ENCODE peak calls at places on chromosome 18, in six cellular contexts. One of them, this sample, is unnamed.

GRCh38 chr18:67285583-67285982 is 230.9 kb downstream of the DSEL start:
- DNase-seq in GM10248: no peak
- DNase-seq in SHP77: no peak
- DNase-seq in GDM1: no peak
- DNase-seq in stimulated activated CD8-positive, alpha-beta memory T cell treated with anti-CD3 and anti-CD28 coated beads, Interleukin-15, amount 100 ng/mL, for 48 hours: no peak
- DNase-seq in nephron progenitor cell: no peak
- DNase-seq in this sample: no peak

GRCh38 chr18:62420151-62420512 is 95.0 kb downstream of the TNFRSF11A start:
- DNase-seq in GM10248: no peak
- DNase-seq in GDM1: no peak
- DNase-seq in SHP77: no peak
- DNase-seq in nephron progenitor cell: no peak
- DNase-seq in stimulated activated CD8-positive, alpha-beta memory T cell treated with anti-CD3 and anti-CD28 coated beads, Interleukin-15, amount 100 ng/mL, for 48 hours: no peak
- DNase-seq in this sample: no peak

GRCh38 chr18:30957086-30957485 is 85.5 kb downstream of the DSC3 start:
- DNase-seq in GM10248: no peak
- DNase-seq in SHP77: no peak
- DNase-seq in nephron progenitor cell: no peak
- DNase-seq in stimulated activated CD8-positive, alpha-beta memory T cell treated with anti-CD3 and anti-CD28 coated beads, Interleukin-15, amount 100 ng/mL, for 48 hours: no peak
- DNase-seq in GDM1: no peak
- DNase-seq in this sample: no peak

GRCh38 chr18:9578306-9578705 is 36.1 kb downstream of the PPP4R1 start:
- DNase-seq in GM10248: no peak
- DNase-seq in nephron progenitor cell: no peak
- DNase-seq in SHP77: no peak
- DNase-seq in GDM1: no peak
- DNase-seq in stimulated activated CD8-positive, alpha-beta memory T cell treated with anti-CD3 and anti-CD28 coated beads, Interleukin-15, amount 100 ng/mL, for 48 hours: no peak
- DNase-seq in this sample: no peak

GRCh38 chr18:9792565-9793226 is 84.6 kb downstream of the RAB31 start:
- DNase-seq in stimulated activated CD8-positive, alpha-beta memory T cell treated with anti-CD3 and anti-CD28 coated beads, Interleukin-15, amount 100 ng/mL, for 48 hours: peak
- DNase-seq in GDM1: peak
- DNase-seq in nephron progenitor cell: peak
- DNase-seq in GM10248: peak
- DNase-seq in SHP77: no peak
- DNase-seq in this sample: no peak

GRCh38 chr18:31979714-31980113 is 36.8 kb upstream of the TRAPPC8 start:
- DNase-seq in nephron progenitor cell: no peak
- DNase-seq in SHP77: no peak
- DNase-seq in stimulated activated CD8-positive, alpha-beta memory T cell treated with anti-CD3 and anti-CD28 coated beads, Interleukin-15, amount 100 ng/mL, for 48 hours: no peak
- DNase-seq in GM10248: no peak
- DNase-seq in GDM1: no peak
- DNase-seq in this sample: no peak

GRCh38 chr18:79608535-79608934 is 71.1 kb upstream of the CTDP1 start:
- DNase-seq in SHP77: no peak
- DNase-seq in GM10248: no peak
- DNase-seq in nephron progenitor cell: no peak
- DNase-seq in stimulated activated CD8-positive, alpha-beta memory T cell treated with anti-CD3 and anti-CD28 coated beads, Interleukin-15, amount 100 ng/mL, for 48 hours: no peak
- DNase-seq in GDM1: no peak
- DNase-seq in this sample: no peak

GRCh38 chr18:31450409-31450808 is 2.9 kb downstream of the DSG3 start:
- DNase-seq in GDM1: no peak
- DNase-seq in stimulated activated CD8-positive, alpha-beta memory T cell treated with anti-CD3 and anti-CD28 coated beads, Interleukin-15, amount 100 ng/mL, for 48 hours: no peak
- DNase-seq in SHP77: no peak
- DNase-seq in nephron progenitor cell: no peak
- DNase-seq in GM10248: no peak
- DNase-seq in this sample: no peak

GRCh38 chr18:22674300-22674699 is 256.6 kb upstream of the CTAGE1 start:
- DNase-seq in nephron progenitor cell: no peak
- DNase-seq in GDM1: no peak
- DNase-seq in stimulated activated CD8-positive, alpha-beta memory T cell treated with anti-CD3 and anti-CD28 coated beads, Interleukin-15, amount 100 ng/mL, for 48 hours: no peak
- DNase-seq in GM10248: no peak
- DNase-seq in SHP77: no peak
- DNase-seq in this sample: no peak

GRCh38 chr18:44799422-44800421 is 119.0 kb downstream of the SETBP1 start:
- DNase-seq in stimulated activated CD8-positive, alpha-beta memory T cell treated with anti-CD3 and anti-CD28 coated beads, Interleukin-15, amount 100 ng/mL, for 48 hours: no peak
- DNase-seq in GM10248: peak
- DNase-seq in SHP77: no peak
- DNase-seq in GDM1: no peak
- DNase-seq in nephron progenitor cell: no peak
- DNase-seq in this sample: no peak

GRCh38 chr18:67589325-67589724 is 72.8 kb upstream of the DSEL start:
- DNase-seq in nephron progenitor cell: no peak
- DNase-seq in SHP77: no peak
- DNase-seq in stimulated activated CD8-positive, alpha-beta memory T cell treated with anti-CD3 and anti-CD28 coated beads, Interleukin-15, amount 100 ng/mL, for 48 hours: no peak
- DNase-seq in GM10248: no peak
- DNase-seq in GDM1: no peak
- DNase-seq in this sample: no peak

GRCh38 chr18:48090021-48090420 is 159.6 kb upstream of the SMAD2 start:
- DNase-seq in stimulated activated CD8-positive, alpha-beta memory T cell treated with anti-CD3 and anti-CD28 coated beads, Interleukin-15, amount 100 ng/mL, for 48 hours: no peak
- DNase-seq in GDM1: no peak
- DNase-seq in nephron progenitor cell: no peak
- DNase-seq in SHP77: no peak
- DNase-seq in GM10248: no peak
- DNase-seq in this sample: no peak

GRCh38 chr18:27964811-27965210 is 212.1 kb downstream of the CDH2 start:
- DNase-seq in nephron progenitor cell: no peak
- DNase-seq in GM10248: no peak
- DNase-seq in stimulated activated CD8-positive, alpha-beta memory T cell treated with anti-CD3 and anti-CD28 coated beads, Interleukin-15, amount 100 ng/mL, for 48 hours: no peak
- DNase-seq in GDM1: no peak
- DNase-seq in SHP77: no peak
- DNase-seq in this sample: no peak

GRCh38 chr18:12639990-12640880 is 17.7 kb downstream of the SPIRE1 start:
- DNase-seq in nephron progenitor cell: no peak
- DNase-seq in stimulated activated CD8-positive, alpha-beta memory T cell treated with anti-CD3 and anti-CD28 coated beads, Interleukin-15, amount 100 ng/mL, for 48 hours: no peak
- DNase-seq in GDM1: no peak
- DNase-seq in SHP77: no peak
- DNase-seq in GM10248: no peak
- DNase-seq in this sample: no peak

GRCh38 chr18:3998698-3999333 is 456.3 kb downstream of the DLGAP1 start:
- DNase-seq in GDM1: peak
- DNase-seq in SHP77: peak
- DNase-seq in stimulated activated CD8-positive, alpha-beta memory T cell treated with anti-CD3 and anti-CD28 coated beads, Interleukin-15, amount 100 ng/mL, for 48 hours: no peak
- DNase-seq in nephron progenitor cell: peak
- DNase-seq in GM10248: no peak
- DNase-seq in this sample: no peak

GRCh38 chr18:63762518-63762917 is 12.7 kb upstream of the SERPINB7 start:
- DNase-seq in GDM1: no peak
- DNase-seq in nephron progenitor cell: no peak
- DNase-seq in stimulated activated CD8-positive, alpha-beta memory T cell treated with anti-CD3 and anti-CD28 coated beads, Interleukin-15, amount 100 ng/mL, for 48 hours: no peak
- DNase-seq in SHP77: no peak
- DNase-seq in GM10248: no peak
- DNase-seq in this sample: no peak

GRCh38 chr18:34322365-34323289 is 97.9 kb upstream of the NOL4 start:
- DNase-seq in SHP77: peak
- DNase-seq in stimulated activated CD8-positive, alpha-beta memory T cell treated with anti-CD3 and anti-CD28 coated beads, Interleukin-15, amount 100 ng/mL, for 48 hours: no peak
- DNase-seq in GM10248: peak
- DNase-seq in nephron progenitor cell: peak
- DNase-seq in GDM1: peak
- DNase-seq in this sample: peak

GRCh38 chr18:75200071-75200470 is 8.9 kb downstream of the PTGR3 start:
- DNase-seq in SHP77: no peak
- DNase-seq in stimulated activated CD8-positive, alpha-beta memory T cell treated with anti-CD3 and anti-CD28 coated beads, Interleukin-15, amount 100 ng/mL, for 48 hours: no peak
- DNase-seq in nephron progenitor cell: no peak
- DNase-seq in GM10248: no peak
- DNase-seq in GDM1: no peak
- DNase-seq in this sample: no peak

GRCh38 chr18:70671889-70672551 is 383.2 kb downstream of the SOCS6 start:
- DNase-seq in GDM1: no peak
- DNase-seq in GM10248: no peak
- DNase-seq in nephron progenitor cell: no peak
- DNase-seq in stimulated activated CD8-positive, alpha-beta memory T cell treated with anti-CD3 and anti-CD28 coated beads, Interleukin-15, amount 100 ng/mL, for 48 hours: no peak
- DNase-seq in SHP77: no peak
- DNase-seq in this sample: no peak

GRCh38 chr18:8140841-8141501 is 468.3 kb upstream of the RAB12 start:
- DNase-seq in SHP77: no peak
- DNase-seq in nephron progenitor cell: no peak
- DNase-seq in GDM1: no peak
- DNase-seq in stimulated activated CD8-positive, alpha-beta memory T cell treated with anti-CD3 and anti-CD28 coated beads, Interleukin-15, amount 100 ng/mL, for 48 hours: no peak
- DNase-seq in GM10248: no peak
- DNase-seq in this sample: no peak

GRCh38 chr18:28183418-28184078 is 6.6 kb upstream of the CDH2 start:
- DNase-seq in GDM1: no peak
- DNase-seq in nephron progenitor cell: no peak
- DNase-seq in SHP77: no peak
- DNase-seq in GM10248: no peak
- DNase-seq in stimulated activated CD8-positive, alpha-beta memory T cell treated with anti-CD3 and anti-CD28 coated beads, Interleukin-15, amount 100 ng/mL, for 48 hours: no peak
- DNase-seq in this sample: no peak

GRCh38 chr18:48955528-48956261 is 4.9 kb upstream of the SMAD7 start:
- DNase-seq in SHP77: no peak
- DNase-seq in nephron progenitor cell: no peak
- DNase-seq in GDM1: no peak
- DNase-seq in GM10248: no peak
- DNase-seq in stimulated activated CD8-positive, alpha-beta memory T cell treated with anti-CD3 and anti-CD28 coated beads, Interleukin-15, amount 100 ng/mL, for 48 hours: no peak
- DNase-seq in this sample: no peak

GRCh38 chr18:74185860-74186259 is 37.5 kb downstream of the TIMM21 start:
- DNase-seq in GDM1: no peak
- DNase-seq in GM10248: no peak
- DNase-seq in SHP77: no peak
- DNase-seq in nephron progenitor cell: no peak
- DNase-seq in stimulated activated CD8-positive, alpha-beta memory T cell treated with anti-CD3 and anti-CD28 coated beads, Interleukin-15, amount 100 ng/mL, for 48 hours: no peak
- DNase-seq in this sample: no peak

GRCh38 chr18:35039633-35040032 is 1.6 kb upstream of the MAPRE2 start:
- DNase-seq in GM10248: no peak
- DNase-seq in nephron progenitor cell: no peak
- DNase-seq in stimulated activated CD8-positive, alpha-beta memory T cell treated with anti-CD3 and anti-CD28 coated beads, Interleukin-15, amount 100 ng/mL, for 48 hours: no peak
- DNase-seq in SHP77: no peak
- DNase-seq in GDM1: no peak
- DNase-seq in this sample: no peak

GRCh38 chr18:28541941-28542340 is 365.0 kb upstream of the CDH2 start:
- DNase-seq in stimulated activated CD8-positive, alpha-beta memory T cell treated with anti-CD3 and anti-CD28 coated beads, Interleukin-15, amount 100 ng/mL, for 48 hours: no peak
- DNase-seq in SHP77: no peak
- DNase-seq in GM10248: no peak
- DNase-seq in nephron progenitor cell: no peak
- DNase-seq in GDM1: no peak
- DNase-seq in this sample: no peak

GRCh38 chr18:8341481-8342230 is 267.6 kb upstream of the RAB12 start:
- DNase-seq in GM10248: no peak
- DNase-seq in GDM1: no peak
- DNase-seq in stimulated activated CD8-positive, alpha-beta memory T cell treated with anti-CD3 and anti-CD28 coated beads, Interleukin-15, amount 100 ng/mL, for 48 hours: no peak
- DNase-seq in nephron progenitor cell: no peak
- DNase-seq in SHP77: no peak
- DNase-seq in this sample: no peak

GRCh38 chr18:79399275-79400081 is 3.7 kb downstream of the NFATC1 start:
- DNase-seq in GM10248: no peak
- DNase-seq in stimulated activated CD8-positive, alpha-beta memory T cell treated with anti-CD3 and anti-CD28 coated beads, Interleukin-15, amount 100 ng/mL, for 48 hours: no peak
- DNase-seq in SHP77: no peak
- DNase-seq in nephron progenitor cell: peak
- DNase-seq in GDM1: no peak
- DNase-seq in this sample: peak

GRCh38 chr18:9638886-9639285 is 24.5 kb upstream of the PPP4R1 start:
- DNase-seq in GM10248: no peak
- DNase-seq in GDM1: no peak
- DNase-seq in nephron progenitor cell: no peak
- DNase-seq in SHP77: no peak
- DNase-seq in stimulated activated CD8-positive, alpha-beta memory T cell treated with anti-CD3 and anti-CD28 coated beads, Interleukin-15, amount 100 ng/mL, for 48 hours: no peak
- DNase-seq in this sample: no peak

GRCh38 chr18:36942264-36942663 is 113.3 kb downstream of the KIAA1328 start:
- DNase-seq in SHP77: peak
- DNase-seq in stimulated activated CD8-positive, alpha-beta memory T cell treated with anti-CD3 and anti-CD28 coated beads, Interleukin-15, amount 100 ng/mL, for 48 hours: no peak
- DNase-seq in GDM1: peak
- DNase-seq in nephron progenitor cell: peak
- DNase-seq in GM10248: peak
- DNase-seq in this sample: no peak

GRCh38 chr18:28716321-28716720 is 539.4 kb upstream of the CDH2 start:
- DNase-seq in stimulated activated CD8-positive, alpha-beta memory T cell treated with anti-CD3 and anti-CD28 coated beads, Interleukin-15, amount 100 ng/mL, for 48 hours: no peak
- DNase-seq in nephron progenitor cell: no peak
- DNase-seq in SHP77: no peak
- DNase-seq in GDM1: no peak
- DNase-seq in GM10248: no peak
- DNase-seq in this sample: no peak

GRCh38 chr18:79529296-79529695 is 133.6 kb downstream of the NFATC1 start:
- DNase-seq in stimulated activated CD8-positive, alpha-beta memory T cell treated with anti-CD3 and anti-CD28 coated beads, Interleukin-15, amount 100 ng/mL, for 48 hours: no peak
- DNase-seq in SHP77: no peak
- DNase-seq in GM10248: no peak
- DNase-seq in GDM1: no peak
- DNase-seq in nephron progenitor cell: no peak
- DNase-seq in this sample: no peak

GRCh38 chr18:907171-907879 is 2.7 kb downstream of the ADCYAP1 start:
- DNase-seq in GDM1: no peak
- DNase-seq in stimulated activated CD8-positive, alpha-beta memory T cell treated with anti-CD3 and anti-CD28 coated beads, Interleukin-15, amount 100 ng/mL, for 48 hours: no peak
- DNase-seq in SHP77: peak
- DNase-seq in GM10248: no peak
- DNase-seq in nephron progenitor cell: peak
- DNase-seq in this sample: peak

GRCh38 chr18:73944715-73945114 is 202.9 kb downstream of the FBXO15 start:
- DNase-seq in SHP77: no peak
- DNase-seq in stimulated activated CD8-positive, alpha-beta memory T cell treated with anti-CD3 and anti-CD28 coated beads, Interleukin-15, amount 100 ng/mL, for 48 hours: no peak
- DNase-seq in GM10248: no peak
- DNase-seq in nephron progenitor cell: no peak
- DNase-seq in GDM1: no peak
- DNase-seq in this sample: no peak

GRCh38 chr18:14768241-14768640 is 20.3 kb downstream of the ANKRD30B start:
- DNase-seq in SHP77: no peak
- DNase-seq in GM10248: no peak
- DNase-seq in nephron progenitor cell: no peak
- DNase-seq in GDM1: no peak
- DNase-seq in stimulated activated CD8-positive, alpha-beta memory T cell treated with anti-CD3 and anti-CD28 coated beads, Interleukin-15, amount 100 ng/mL, for 48 hours: no peak
- DNase-seq in this sample: no peak